ENCODE peak calls at places on chromosomes 3 and 15, in ten cellular contexts. M is IMR-90, U is lower lobe of right lung, N is lung, T is cardiac muscle cell, O is vagina, L is endodermal cell, E is Caco-2, F is GM23338, V is heart right ventricle. P is an unnamed sample. For H3K4me1 and H3K36me3, the result is how much of the 10 kb centered on the place peaks cover.

GRCh38 chr15:64144565-64145281 is 6.8 kb upstream of the SNX22 start:
- DNase-seq in M (no peak), U (no peak), N (no peak), T (no peak), O (no peak), L (no peak), E (no peak), F (no peak), V (no peak), P (no peak)

GRCh38 chr3:110504901-110505300 is 566.7 kb upstream of the NECTIN3 start:
- DNase-seq in M (no peak), U (no peak), N (no peak), T (no peak), O (no peak), L (no peak), E (no peak), F (no peak), V (no peak), P (no peak)

GRCh38 chr3:177646749-177647148 is 449.5 kb upstream of the TBL1XR1 start:
- DNase-seq in M (no peak), U (no peak), N (no peak), T (no peak), O (no peak), L (no peak), E (no peak), F (no peak), V (no peak), P (peak)

GRCh38 chr15:60945196-60945595 is 283.9 kb downstream of the RORA start:
- DNase-seq in M (no peak), U (no peak), N (no peak), T (peak), O (no peak), L (no peak), E (no peak), F (no peak), V (peak), P (no peak)

GRCh38 chr15:60526127-60526616 is 47.2 kb upstream of the ICE2 start:
- DNase-seq in M (no peak), U (no peak), N (no peak), T (no peak), O (no peak), L (no peak), E (no peak), F (no peak), V (peak), P (no peak)

GRCh38 chr3:140863481-140864084 is 78.1 kb upstream of the SLC25A36 start:
- DNase-seq in M (peak), U (no peak), N (peak), T (peak), O (no peak), L (peak), E (peak), F (peak), V (no peak), P (no peak)

GRCh38 chr3:107870096-107870495 is 220.7 kb downstream of the CD47 start:
- DNase-seq in M (no peak), U (no peak), N (no peak), T (no peak), O (no peak), L (no peak), E (no peak), F (no peak), V (no peak), P (no peak)

GRCh38 chr3:182436547-182436946 is 356.8 kb upstream of the ATP11B start:
- DNase-seq in M (no peak), U (no peak), N (no peak), T (no peak), O (no peak), L (no peak), E (no peak), F (no peak), V (no peak), P (no peak)

GRCh38 chr3:129543156-129543790 is at the start of gene H1-8:
- DNase-seq in M (no peak), U (no peak), N (no peak), T (no peak), O (no peak), L (no peak), E (no peak), F (no peak), V (no peak), P (no peak)

GRCh38 chr3:15348246-15348645 is 15.9 kb upstream of the SH3BP5 start:
- DNase-seq in M (no peak), U (no peak), N (no peak), T (no peak), O (no peak), L (no peak), E (no peak), F (no peak), V (no peak), P (no peak)

DNA sequence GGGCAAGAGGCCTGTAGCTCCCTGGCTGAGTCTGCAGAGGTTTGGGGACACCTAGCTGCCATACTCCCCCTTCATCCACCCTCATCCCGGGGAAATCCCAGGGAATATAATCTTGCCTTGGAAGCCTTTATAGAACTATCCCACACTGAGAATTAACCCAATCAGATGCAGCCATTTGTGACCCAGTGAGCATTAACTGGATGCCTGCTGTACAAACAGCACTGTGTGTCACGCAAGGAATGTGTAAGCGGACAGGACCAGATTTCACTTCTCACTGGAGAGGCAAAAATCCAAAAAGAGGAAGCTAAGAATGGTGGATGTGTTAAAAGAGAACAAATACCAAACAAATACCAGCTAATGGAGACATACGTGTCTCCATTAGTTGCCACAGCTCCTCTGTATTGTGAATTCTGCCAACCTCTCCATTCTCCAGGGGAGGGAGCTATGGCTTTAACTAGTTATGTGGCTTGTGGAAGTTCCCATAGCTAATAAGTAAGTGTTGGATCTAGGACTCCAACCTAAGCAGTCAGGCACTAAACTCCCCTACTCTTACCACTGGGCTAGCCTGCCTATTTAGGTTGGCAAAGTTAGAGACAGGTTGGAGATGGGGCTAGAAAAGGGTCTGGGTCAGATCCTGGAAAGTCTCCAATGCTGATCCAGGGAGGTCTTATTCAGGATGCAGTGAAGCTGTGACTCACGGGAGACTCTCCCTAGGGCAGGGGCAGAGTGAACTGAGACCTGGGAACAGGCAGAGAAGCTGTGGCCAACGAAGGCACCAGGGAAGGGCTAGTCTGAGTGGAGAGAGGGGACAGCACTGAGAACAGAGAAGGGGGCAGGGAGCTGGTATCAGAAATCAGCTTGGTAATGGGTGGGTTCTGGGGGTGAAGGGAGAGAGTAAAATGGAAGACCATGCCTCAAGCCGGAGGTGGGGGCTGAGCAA is 2.5 kb downstream of the LTF start:
- DNase-seq in M (peak), U (no peak), N (no peak), T (peak), O (peak), L (peak), E (no peak), F (peak), V (no peak), P (no peak)
- TF ChIP-seq CTCF in M (peak), U (peak), N (no peak), T (peak), O (no peak), L (peak), E (no peak), F (peak), V (peak), P (no peak)

GRCh38 chr3:160133757-160134156 is 91.5 kb upstream of the C3orf80 start:
- DNase-seq in M (no peak), U (no peak), N (no peak), T (no peak), O (no peak), L (peak), E (peak), F (peak), V (no peak), P (no peak)

GRCh38 chr3:160135850-160136249 is 89.4 kb upstream of the C3orf80 start:
- DNase-seq in M (no peak), U (no peak), N (no peak), T (no peak), O (no peak), L (no peak), E (no peak), F (no peak), V (no peak), P (no peak)

GRCh38 chr3:160134454-160134853 is 90.8 kb upstream of the C3orf80 start:
- DNase-seq in M (no peak), U (no peak), N (no peak), T (no peak), O (no peak), L (peak), E (peak), F (peak), V (no peak), P (no peak)

GRCh38 chr3:160134964-160135363 is 90.3 kb upstream of the C3orf80 start:
- DNase-seq in M (peak), U (no peak), N (no peak), T (peak), O (no peak), L (no peak), E (no peak), F (no peak), V (no peak), P (no peak)

GRCh38 chr3:160136421-160136820 is 88.8 kb upstream of the C3orf80 start:
- DNase-seq in M (no peak), U (no peak), N (no peak), T (no peak), O (no peak), L (no peak), E (no peak), F (no peak), V (no peak), P (no peak)
- H3K4me1 ChIP-seq in M (under half), U (under half), N (under half), T (under half), O (under half), L (under half), E (under half), F (under half), V (under half), P (under half)

GRCh38 chr3:45966969-45967640 is 23.8 kb downstream of the CXCR6 start:
- DNase-seq in M (no peak), U (no peak), N (no peak), T (no peak), O (no peak), L (no peak), E (no peak), F (no peak), V (peak), P (no peak)
- H3K36me3 ChIP-seq in M (half or more), U (half or more), N (under half), T (half or more), O (under half), L (half or more), E (under half), F (under half), V (half or more), P (half or more)

GRCh38 chr15:98873441-98874218 is 134.0 kb downstream of the PGPEP1L start:
- DNase-seq in M (peak), U (peak), N (no peak), T (peak), O (no peak), L (no peak), E (no peak), F (no peak), V (no peak), P (no peak)
- TF ChIP-seq CTCF in M (no peak), U (no peak), N (no peak), T (peak), O (no peak), L (no peak), E (no peak), F (no peak), V (no peak), P (no peak)

GRCh38 chr3:160141485-160142185 is 83.6 kb upstream of the C3orf80 start:
- DNase-seq in M (peak), U (no peak), N (no peak), T (peak), O (no peak), L (no peak), E (no peak), F (no peak), V (no peak), P (no peak)

GRCh38 chr3:160143482-160143881 is 81.7 kb upstream of the C3orf80 start:
- DNase-seq in M (no peak), U (no peak), N (no peak), T (no peak), O (no peak), L (no peak), E (no peak), F (no peak), V (no peak), P (no peak)

DNA sequence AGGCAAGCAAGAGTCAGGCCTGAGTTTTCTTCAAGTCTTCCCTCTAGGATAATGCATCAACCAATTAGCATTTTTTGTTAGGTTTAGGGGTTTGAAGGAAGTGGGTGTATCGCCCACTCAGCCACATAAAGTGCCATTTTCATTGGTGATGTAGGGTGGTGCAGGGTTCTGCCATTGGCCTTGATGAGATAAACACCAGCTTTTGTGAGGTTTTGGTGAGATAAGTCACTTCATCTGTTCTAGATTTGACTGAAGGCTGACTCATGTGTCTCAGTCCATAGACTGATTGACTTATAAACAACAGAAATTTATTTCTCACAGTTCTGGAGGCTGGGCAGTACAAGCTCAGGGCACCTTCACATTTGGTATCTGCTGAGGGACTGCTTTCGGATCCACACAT is 84.5 kb upstream of the C3orf80 start:
- DNase-seq in M (no peak), U (no peak), N (no peak), T (no peak), O (no peak), L (no peak), E (no peak), F (no peak), V (no peak), P (no peak)
- H3K4me1 ChIP-seq in M (under half), U (under half), N (under half), T (under half), O (under half), L (under half), E (under half), F (under half), V (under half), P (under half)

DNA sequence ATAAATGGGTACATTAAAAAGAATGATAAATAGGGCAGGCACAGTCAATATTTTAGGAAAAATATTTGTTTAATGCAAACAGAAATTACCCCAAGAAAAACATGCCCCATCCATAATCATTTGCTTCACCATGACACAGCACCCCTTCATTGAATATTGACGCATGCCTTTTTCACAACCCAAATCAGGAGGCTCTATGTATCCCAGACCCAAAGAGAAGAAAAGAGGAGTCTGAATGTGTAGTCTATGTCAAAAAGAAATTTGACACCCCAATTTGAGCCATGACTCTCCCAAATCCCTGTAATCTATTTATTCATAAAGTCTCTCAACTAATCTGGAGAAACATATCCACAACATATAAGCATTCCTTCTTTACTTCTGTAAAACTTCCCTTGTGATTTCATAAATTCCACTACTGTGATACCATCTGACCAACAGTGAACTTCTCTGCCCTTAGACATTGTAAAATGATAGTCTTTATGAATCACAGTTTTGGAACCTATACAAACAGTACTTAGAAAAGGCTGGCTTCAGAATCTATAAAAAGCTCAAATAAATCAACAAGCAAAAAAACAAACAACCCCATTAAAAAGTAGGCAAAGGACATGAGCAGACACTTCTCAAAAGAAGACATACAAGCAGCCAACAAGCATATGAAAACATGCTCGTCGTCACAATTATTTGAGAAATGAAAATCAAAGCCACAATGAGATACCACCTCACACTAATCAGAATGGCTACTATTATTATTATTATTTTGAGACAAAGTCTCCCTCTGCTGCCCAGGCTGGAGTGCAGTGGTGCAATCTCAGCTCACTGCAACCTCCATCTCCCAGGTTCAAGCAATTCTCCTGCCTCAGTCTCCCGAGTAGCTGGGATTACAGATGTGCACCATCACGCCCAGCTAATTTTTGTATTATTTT is 53.4 kb upstream of the XRN1 start:
- DNase-seq in M (peak), U (no peak), N (no peak), T (peak), O (no peak), L (no peak), E (no peak), F (no peak), V (no peak), P (no peak)
- H3K36me3 ChIP-seq in M (under half), U (half or more), N (under half), T (under half), O (under half), L (under half), E (under half), F (under half), V (half or more), P (under half)

DNA sequence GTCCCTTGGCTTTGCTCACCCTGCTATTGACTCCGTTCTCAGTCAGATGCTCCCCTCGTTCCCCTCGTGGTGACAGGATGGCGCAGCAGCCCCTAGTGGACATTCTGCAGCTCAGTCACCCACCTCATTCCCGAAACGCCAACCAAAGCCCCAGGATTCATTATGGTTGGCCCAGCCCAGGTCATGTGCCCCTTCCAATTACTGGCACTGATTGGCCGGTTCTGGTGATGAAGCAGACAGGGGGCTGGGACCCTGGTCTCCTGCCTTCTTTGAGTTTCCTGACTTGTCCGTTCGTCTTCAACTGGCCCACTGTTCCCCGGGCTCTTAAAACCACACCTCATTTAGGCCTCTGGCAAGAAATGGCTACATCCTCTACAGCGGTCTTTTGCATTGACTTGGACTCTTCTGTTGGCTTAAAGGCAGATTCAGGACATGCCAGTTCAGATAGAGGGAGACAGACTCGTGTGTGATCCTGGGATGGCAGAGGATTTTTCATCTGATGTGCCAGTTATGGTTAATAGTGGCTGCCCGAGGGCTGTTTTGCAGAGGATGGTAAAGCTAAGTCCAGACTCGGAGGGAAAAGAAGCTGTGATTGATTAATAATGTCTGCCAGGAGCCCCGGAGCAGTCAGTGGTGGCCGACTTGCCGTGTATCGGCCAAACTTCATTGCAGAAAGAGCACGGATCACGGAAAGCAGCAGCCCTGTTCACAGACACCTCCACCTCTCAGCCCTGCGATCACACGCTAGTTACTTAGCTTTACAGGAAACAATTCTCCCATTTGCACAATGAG is 37.8 kb downstream of the LSM3 start:
- DNase-seq in M (no peak), U (no peak), N (peak), T (peak), O (no peak), L (peak), E (no peak), F (peak), V (peak), P (no peak)
- TF ChIP-seq CTCF in M (no peak), U (peak), N (no peak), T (peak), O (no peak), L (peak), E (peak), F (peak), V (peak), P (no peak)

P was measured in Peyer's patch.